ENCODE peak calls at places on chromosomes 11 and 22, in five cellular contexts. O is PC-3, A is uterus, U is lung, L is cardiac fibroblast. J is an unnamed sample.

GRCh38 chr11:64409707-64410395 is 50.9 kb downstream of the RPS6KA4 start:
- DNase-seq in O (no peak), A (peak; percentile 62), U (no peak), L (peak; percentile 49), J (no peak)

GRCh38 chr22:23828800-23829680 is 9.8 kb downstream of the DERL3 start:
- DNase-seq in U (no peak), A (no peak), L (no peak), O (no peak), J (no peak)

GRCh38 chr11:33475999-33476398 is 218.8 kb downstream of the HIPK3 start:
- DNase-seq in U (no peak), A (no peak), O (peak; percentile 20), L (peak; percentile 89), J (peak; percentile 80)

GRCh38 chr11:44893250-44894216 is 57.1 kb downstream of the TP53I11 start:
- DNase-seq in A (peak; percentile 46), U (no peak), L (no peak), O (no peak), J (no peak)

GRCh38 chr11:92154611-92155010 is 70.0 kb upstream of the FAT3 start:
- DNase-seq in A (no peak), O (no peak), U (no peak), L (no peak), J (no peak)

GRCh38 chr22:20955548-20955947 is 11.5 kb upstream of the AIFM3 start:
- DNase-seq in U (no peak), O (peak; percentile 10), L (no peak), A (no peak), J (no peak)

GRCh38 chr11:2577071-2578005 is 122.5 kb downstream of the KCNQ1OT1 start:
- DNase-seq in U (no peak), A (no peak), O (no peak), L (no peak), J (no peak)

GRCh38 chr22:23604939-23605712 is 25.0 kb upstream of the IGLL1 start:
- DNase-seq in L (no peak), O (no peak), U (no peak), A (no peak), J (no peak)

GRCh38 chr11:31262761-31263160 is 106.8 kb downstream of the DCDC1 start:
- DNase-seq in O (no peak), U (no peak), L (peak; percentile 3), A (no peak), J (peak; percentile 11)

GRCh38 chr11:117219001-117219400 is 12.9 kb downstream of the PCSK7 start:
- DNase-seq in L (no peak), O (no peak), U (no peak), A (no peak), J (no peak)

GRCh38 chr11:105181100-105181499 is 41.5 kb upstream of the CARD18 start:
- DNase-seq in A (no peak), L (peak; percentile 82), O (peak; percentile 59), U (no peak), J (peak; percentile 33)

GRCh38 chr11:134517621-134518293 is 105.7 kb upstream of the B3GAT1 start:
- DNase-seq in U (no peak), O (no peak), A (no peak), L (no peak), J (no peak)

GRCh38 chr11:14774738-14775137 is 117.3 kb downstream of the CYP2R1 start:
- DNase-seq in A (no peak), L (no peak), U (no peak), O (peak; percentile 57), J (no peak)

GRCh38 chr11:68214173-68215086 is 1.3 kb upstream of the KMT5B start:
- DNase-seq in U (no peak), A (no peak), L (no peak), O (no peak), J (no peak)

GRCh38 chr11:66936326-66936725 is 21.9 kb downstream of the PC start:
- DNase-seq in O (no peak), U (no peak), L (peak; percentile 85), A (no peak), J (peak; percentile 85)

GRCh38 chr11:9861860-9862725 is 198.2 kb downstream of the SWAP70 start:
- DNase-seq in U (peak; percentile 35), O (peak; percentile 83), L (peak; percentile 83), A (peak; percentile 36), J (peak; percentile 67)

GRCh38 chr22:37018815-37019308 is 385 bp downstream of the TST start:
- DNase-seq in O (peak; percentile 32), A (peak; percentile 78), U (peak; percentile 57), L (peak; percentile 65), J (no peak)

GRCh38 chr11:62081378-62082291 is 42.2 kb upstream of the INCENP start:
- DNase-seq in L (peak; percentile 80), A (peak; percentile 85), O (peak; percentile 89), U (peak; percentile 84), J (peak; percentile 34)

DNA sequence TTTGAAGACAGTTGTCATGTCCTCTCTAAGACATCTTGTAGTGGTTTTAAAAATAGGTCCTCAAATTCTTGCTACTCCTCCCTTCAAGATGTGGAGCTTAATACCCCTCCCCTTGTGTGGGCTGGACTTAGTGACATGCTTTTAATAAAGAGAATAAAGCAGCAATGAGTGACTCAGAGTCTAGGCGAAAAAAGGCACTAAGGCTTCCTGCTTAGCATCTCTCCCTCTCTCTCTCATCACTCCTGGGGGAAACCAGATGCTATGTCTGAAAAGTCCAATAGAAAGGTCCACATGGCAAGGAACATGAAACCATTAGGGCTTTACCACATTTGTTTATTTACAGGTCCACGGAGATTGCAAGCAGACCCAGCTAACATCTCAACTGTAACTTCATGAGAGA is 11.7 kb downstream of the SERGEF start:
- DNase-seq in L (no peak), O (no peak), U (no peak), A (no peak), J (no peak)
- TF ChIP-seq CTCF in L (no peak), O (no peak), U (no peak), A (no peak), J (no peak)

DNA sequence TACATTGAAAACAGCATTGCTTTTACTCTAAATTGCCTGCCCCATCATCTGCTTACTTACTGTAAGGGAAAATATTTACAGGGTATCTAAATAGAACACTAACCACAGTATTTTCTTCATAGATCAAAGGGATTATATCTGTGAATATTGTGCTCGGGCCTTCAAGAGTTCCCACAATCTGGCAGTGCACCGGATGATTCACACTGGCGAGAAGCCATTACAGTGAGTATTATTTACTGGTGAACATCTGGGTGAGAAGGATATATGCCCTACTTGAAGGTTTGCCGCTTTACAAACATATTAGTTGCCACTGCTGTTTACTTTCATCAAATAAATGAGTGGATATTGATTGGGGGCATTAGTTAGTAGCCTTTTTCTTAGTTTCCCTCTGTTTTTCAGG is 5.9 kb upstream of the CNTF start:
- DNase-seq in A (peak; percentile 39), L (peak; percentile 89), U (no peak), O (peak; percentile 96), J (peak; percentile 90)
- H3K4me3 ChIP-seq in A (no peak overlapping the region), L (no peak overlapping the region), U (no peak overlapping the region), O (no peak overlapping the region), J (no peak overlapping the region)

DNA sequence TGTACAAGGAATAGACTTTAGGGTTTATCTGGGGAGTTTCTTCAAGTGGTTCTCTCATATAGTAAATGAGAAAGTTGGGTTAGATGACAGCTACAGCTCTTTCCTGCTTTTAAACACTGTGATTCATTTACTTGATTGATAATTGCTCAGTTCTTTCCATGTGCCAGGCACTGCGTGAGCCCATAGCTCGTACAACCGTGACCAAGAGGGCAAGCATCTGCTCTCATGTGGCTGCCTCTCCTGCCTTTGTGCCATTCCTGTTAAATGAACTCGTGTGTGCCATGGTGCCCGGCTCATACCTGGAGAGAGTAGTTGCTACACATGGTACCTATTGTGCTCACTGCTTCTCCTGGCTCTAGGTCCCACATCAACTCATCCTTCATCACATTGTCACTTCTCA is 206.3 kb downstream of the SNX19 start:
- DNase-seq in O (no peak), A (no peak), L (no peak), U (no peak), J (no peak)
- TF ChIP-seq CTCF in O (no peak), A (no peak), L (no peak), U (no peak), J (no peak)

GRCh38 chr11:106619320-106619990 is 398.8 kb downstream of the GUCY1A2 start:
- DNase-seq in L (no peak), O (peak; percentile 44), A (no peak), U (no peak), J (no peak)

GRCh38 chr11:106608677-106609076 is 409.6 kb downstream of the GUCY1A2 start:
- DNase-seq in A (no peak), U (no peak), L (no peak), O (peak; percentile 79), J (no peak)

GRCh38 chr11:106614280-106614679 is 404.0 kb downstream of the GUCY1A2 start:
- DNase-seq in A (no peak), U (no peak), O (no peak), L (no peak), J (no peak)
- H3K4me3 ChIP-seq in A (no peak overlapping the region), U (no peak overlapping the region), O (no peak overlapping the region), L (no peak overlapping the region), J (no peak overlapping the region)

GRCh38 chr11:122294041-122294440 is 178.0 kb upstream of the BLID start:
- DNase-seq in O (no peak), A (no peak), U (no peak), L (no peak), J (no peak)

GRCh38 chr11:122293298-122294023 is 177.4 kb upstream of the BLID start:
- DNase-seq in L (peak; percentile 49), U (no peak), O (peak; percentile 40), A (no peak), J (peak; percentile 6)
- TF ChIP-seq CTCF in L (peak; percentile 6), U (no peak), O (peak; percentile 64), A (no peak), J (peak; percentile 36)

GRCh38 chr22:41215926-41216325 is 10.8 kb downstream of the L3MBTL2 start:
- DNase-seq in U (no peak), A (no peak), L (no peak), O (no peak), J (no peak)
- H3K4me3 ChIP-seq in U (no peak overlapping the region), A (no peak overlapping the region), L (peak overlapping the region; percentile 30), O (no peak overlapping the region), J (no peak overlapping the region)

GRCh38 chr22:47920380-47920959 is 1158.0 kb downstream of the TBC1D22A start:
- DNase-seq in L (no peak), O (no peak), U (no peak), A (no peak), J (no peak)

GRCh38 chr22:47919893-47920292 is 1157.4 kb downstream of the TBC1D22A start:
- DNase-seq in L (no peak), A (no peak), O (no peak), U (no peak), J (no peak)

GRCh38 chr22:47918936-47919505 is 1156.6 kb downstream of the TBC1D22A start:
- DNase-seq in A (no peak), U (no peak), L (no peak), O (no peak), J (no peak)

GRCh38 chr22:47921906-47922305 is 1159.5 kb downstream of the TBC1D22A start:
- DNase-seq in L (no peak), U (no peak), A (no peak), O (no peak), J (no peak)

DNA sequence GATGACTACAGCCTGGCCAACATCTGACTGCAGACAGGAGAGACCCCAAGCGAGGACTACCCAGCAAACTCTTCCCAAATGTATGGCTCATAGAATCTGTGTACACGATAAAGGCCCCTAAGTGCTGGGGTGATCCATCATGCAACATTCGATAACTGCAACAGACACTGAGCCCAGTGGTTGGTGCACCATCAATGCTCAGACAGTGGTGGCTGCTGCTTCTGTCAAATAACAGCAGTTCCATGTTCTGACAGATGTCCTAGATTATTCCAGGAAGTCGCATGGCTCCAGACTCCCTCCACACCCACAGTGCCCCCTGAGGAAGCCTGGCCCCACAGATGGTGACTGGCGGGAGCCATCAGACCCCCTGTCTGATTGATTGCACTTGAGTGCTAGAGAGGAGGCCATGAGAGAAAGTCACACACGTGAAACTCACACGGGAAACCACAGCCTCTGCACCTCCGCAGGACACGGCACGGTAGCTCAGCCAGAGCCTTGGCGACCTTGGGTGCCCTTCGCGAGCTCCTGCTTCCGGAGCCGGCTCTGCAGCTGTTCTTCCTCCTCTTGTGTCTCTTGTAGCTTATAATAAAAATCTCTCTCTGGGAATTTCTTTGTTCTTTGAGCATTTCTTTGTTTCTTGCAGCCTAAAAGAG is 1156.0 kb downstream of the TBC1D22A start:
- DNase-seq in L (no peak), U (no peak), A (no peak), O (no peak), J (no peak)
- TF ChIP-seq CTCF in L (no peak), U (no peak), A (no peak), O (no peak), J (no peak)

J was measured in astrocyte of the cerebellum.